ENCODE peak calls at places on chromosomes 2 and 18, in four cellular contexts. Z, G, W and I are unnamed samples.

GRCh38 chr18:12659904-12660605 is 2.1 kb upstream of the SPIRE1 start:
- DNase-seq in Z (peak; percentile 70), G (peak; percentile 54), W (no peak), I (no peak)

GRCh38 chr2:76821731-76822130 is 700.4 kb downstream of the LRRTM4 start:
- DNase-seq in Z (no peak), G (no peak), W (no peak), I (no peak)

GRCh38 chr2:47310801-47311560 is 92.0 kb upstream of the MSH2 start:
- DNase-seq in Z (no peak), G (no peak), W (no peak), I (no peak)

GRCh38 chr2:190846746-190847145 is 33.9 kb upstream of the GLS start:
- DNase-seq in Z (no peak), G (no peak), W (no peak), I (no peak)

GRCh38 chr2:217275091-217275490 is 415.2 kb upstream of the TNP1 start:
- DNase-seq in Z (no peak), G (no peak), W (no peak), I (no peak)

GRCh38 chr18:53018791-53019190 is 678.8 kb downstream of the DCC start:
- DNase-seq in Z (no peak), G (peak; percentile 30), W (no peak), I (no peak)

GRCh38 chr2:46097714-46098480 is 199.3 kb upstream of the EPAS1 start:
- DNase-seq in Z (peak; percentile 100), G (peak; percentile 28), W (no peak), I (no peak)

GRCh38 chr2:131156452-131157149 is 51.5 kb downstream of the PLEKHB2 start:
- DNase-seq in Z (no peak), G (no peak), W (no peak), I (no peak)

GRCh38 chr2:135863231-135863630 is 13.0 kb downstream of the MCM6 start:
- DNase-seq in Z (no peak), G (no peak), W (no peak), I (no peak)

GRCh38 chr18:11005528-11005927 is 143.8 kb downstream of the PIEZO2 start:
- DNase-seq in Z (peak; percentile 99), G (peak; percentile 71), W (no peak), I (no peak)

GRCh38 chr2:120715941-120716340 is 19.7 kb upstream of the GLI2 start:
- DNase-seq in Z (no peak), G (no peak), W (no peak), I (no peak)

GRCh38 chr2:15943378-15943851 is 3.1 kb downstream of the MYCN start:
- DNase-seq in Z (no peak), G (peak; percentile 81), W (no peak), I (peak; percentile 63)

GRCh38 chr2:199457147-199458016 is at the start of gene SATB2:
- DNase-seq in Z (peak; percentile 78), G (peak; percentile 81), W (no peak), I (peak; percentile 72)

GRCh38 chr2:157302492-157303099 is 23.0 kb downstream of the ERMN start:
- DNase-seq in Z (peak; percentile 44), G (peak; percentile 53), W (no peak), I (no peak)

GRCh38 chr2:8219096-8219495 is 462.8 kb upstream of the ID2 start:
- DNase-seq in Z (no peak), G (no peak), W (no peak), I (no peak)

GRCh38 chr2:240143801-240144648 is 3.6 kb upstream of the OTOS start:
- DNase-seq in Z (peak; percentile 22), G (peak; percentile 69), W (peak; percentile 50), I (peak; percentile 87)

GRCh38 chr2:7145707-7146106 is 228.5 kb downstream of the RNF144A start:
- DNase-seq in Z (no peak), G (peak; percentile 14), W (no peak), I (no peak)

GRCh38 chr2:15965564-15966019 is 25.2 kb downstream of the MYCN start:
- DNase-seq in Z (no peak), G (no peak), W (no peak), I (no peak)

GRCh38 chr2:227818569-227819397 is 5.1 kb downstream of the CCL20 start:
- DNase-seq in Z (no peak), G (peak; percentile 28), W (no peak), I (no peak)

GRCh38 chr2:118133916-118134315 is 45.6 kb downstream of the INSIG2 start:
- DNase-seq in Z (no peak), G (no peak), W (no peak), I (no peak)

GRCh38 chr18:33184918-33185317 is 255.6 kb downstream of the CCDC178 start:
- DNase-seq in Z (no peak), G (peak; percentile 17), W (no peak), I (no peak)

GRCh38 chr2:9222246-9222898 is 15.8 kb downstream of the ASAP2 start:
- DNase-seq in Z (peak; percentile 42), G (no peak), W (no peak), I (no peak)

GRCh38 chr2:10282621-10283105 is 20.0 kb upstream of the HPCAL1 start:
- DNase-seq in Z (no peak), G (no peak), W (no peak), I (no peak)

GRCh38 chr18:29693334-29693733 is 1349.2 kb downstream of the DSC3 start:
- DNase-seq in Z (peak; percentile 4), G (peak; percentile 34), W (no peak), I (no peak)

GRCh38 chr2:173657996-173658717 is 303.5 kb downstream of the CDCA7 start:
- DNase-seq in Z (peak; percentile 97), G (peak; percentile 26), W (no peak), I (no peak)

GRCh38 chr2:120765911-120766757 is 30.5 kb downstream of the GLI2 start:
- DNase-seq in Z (peak; percentile 99), G (peak; percentile 97), W (no peak), I (peak; percentile 35)

GRCh38 chr2:96540136-96540535 is 3.6 kb downstream of the ARID5A start:
- DNase-seq in Z (peak; percentile 59), G (peak; percentile 30), W (no peak), I (no peak)

GRCh38 chr2:206084468-206084869 is 1.5 kb downstream of the INO80D start:
- DNase-seq in Z (peak; percentile 82), G (peak; percentile 95), W (no peak), I (peak; percentile 88)

GRCh38 chr2:143652692-143653091 is 523.5 kb downstream of the ARHGAP15 start:
- DNase-seq in Z (no peak), G (no peak), W (no peak), I (no peak)

GRCh38 chr2:143646271-143646670 is 517.1 kb downstream of the ARHGAP15 start:
- DNase-seq in Z (no peak), G (peak; percentile 82), W (no peak), I (no peak)

GRCh38 chr2:143649226-143649625 is 520.0 kb downstream of the ARHGAP15 start:
- DNase-seq in Z (no peak), G (no peak), W (no peak), I (no peak)
- H4K5ac ChIP-seq in Z (no peak overlapping the region), G (no peak overlapping the region), W (no peak overlapping the region), I (no peak overlapping the region)

GRCh38 chr2:178767099-178768060 is 39.8 kb downstream of the TTN start:
- DNase-seq in Z (no peak), G (no peak), W (no peak), I (no peak)
- H4K5ac ChIP-seq in Z (no peak overlapping the region), G (no peak overlapping the region), W (no peak overlapping the region), I (no peak overlapping the region)

GRCh38 chr2:142048581-142048980 is 82.2 kb downstream of the LRP1B start:
- DNase-seq in Z (no peak), G (no peak), W (no peak), I (no peak)
- H4K5ac ChIP-seq in Z (no peak overlapping the region), G (no peak overlapping the region), W (no peak overlapping the region), I (no peak overlapping the region)

GRCh38 chr2:132884292-132884691 is 214.3 kb upstream of the LYPD1 start:
- DNase-seq in Z (no peak), G (no peak), W (no peak), I (no peak)

GRCh38 chr2:132883430-132883829 is 213.4 kb upstream of the LYPD1 start:
- DNase-seq in Z (no peak), G (no peak), W (no peak), I (no peak)

GRCh38 chr2:132884692-132885091 is 214.7 kb upstream of the LYPD1 start:
- DNase-seq in Z (no peak), G (no peak), W (no peak), I (no peak)

GRCh38 chr2:132877923-132878322 is 207.9 kb upstream of the LYPD1 start:
- DNase-seq in Z (no peak), G (peak; percentile 29), W (no peak), I (no peak)

DNA sequence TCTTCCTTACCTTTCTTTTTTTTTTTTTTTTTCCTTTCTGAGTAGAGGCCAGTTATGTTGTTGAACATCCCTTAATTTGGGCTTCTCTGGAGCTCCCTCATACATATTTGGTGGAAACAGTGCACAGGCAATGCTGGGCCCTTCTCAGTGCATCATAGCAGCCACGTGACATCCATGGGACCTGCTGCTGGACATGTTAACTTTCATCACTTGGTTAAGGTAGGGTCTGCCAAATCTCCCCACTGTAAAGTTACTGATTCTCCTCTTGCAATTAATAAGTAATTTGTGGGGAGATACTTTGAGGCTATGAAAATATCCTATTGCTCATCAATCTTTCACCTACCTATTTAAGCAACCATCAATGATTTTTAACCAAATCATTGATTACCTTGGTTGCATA is 211.5 kb upstream of the LYPD1 start:
- DNase-seq in Z (no peak), G (no peak), W (no peak), I (no peak)
- H4K5ac ChIP-seq in Z (no peak overlapping the region), G (no peak overlapping the region), W (no peak overlapping the region), I (no peak overlapping the region)

GRCh38 chr18:45856526-45856925 is 31.1 kb downstream of the SIGLEC15 start:
- DNase-seq in Z (peak; percentile 87), G (no peak), W (no peak), I (no peak)

GRCh38 chr18:45852631-45853030 is 27.2 kb downstream of the SIGLEC15 start:
- DNase-seq in Z (no peak), G (no peak), W (no peak), I (no peak)

GRCh38 chr18:45851196-45851925 is 25.9 kb downstream of the SIGLEC15 start:
- DNase-seq in Z (no peak), G (no peak), W (no peak), I (no peak)

GRCh38 chr18:45850021-45850420 is 24.5 kb downstream of the SIGLEC15 start:
- DNase-seq in Z (no peak), G (peak; percentile 49), W (no peak), I (peak; percentile 59)

GRCh38 chr18:45854036-45854586 is 28.6 kb downstream of the SIGLEC15 start:
- DNase-seq in Z (no peak), G (peak; percentile 45), W (no peak), I (no peak)
- H4K5ac ChIP-seq in Z (no peak overlapping the region), G (no peak overlapping the region), W (no peak overlapping the region), I (no peak overlapping the region)

GRCh38 chr2:176166260-176166659 is 9.2 kb downstream of the HOXD3 start:
- DNase-seq in Z (no peak), G (no peak), W (no peak), I (no peak)
- H4K5ac ChIP-seq in Z (no peak overlapping the region), G (no peak overlapping the region), W (no peak overlapping the region), I (no peak overlapping the region)